ENCODE peak calls at places on chromosome 9, in six cellular contexts. One of them, this sample, is unnamed.

GRCh38 chr9:33620738-33621439 is 96.8 kb downstream of the ANKRD18B start:
- DNase-seq in tibial nerve: no peak
- DNase-seq in IMR-90: peak; percentile 84
- DNase-seq in HepG2: no peak
- DNase-seq in A549: peak; percentile 23
- DNase-seq in stomach: no peak
- DNase-seq in this sample: no peak

GRCh38 chr9:1495684-1496083 is 445.5 kb downstream of the DMRT2 start:
- DNase-seq in tibial nerve: no peak
- DNase-seq in IMR-90: no peak
- DNase-seq in HepG2: no peak
- DNase-seq in A549: no peak
- DNase-seq in stomach: no peak
- DNase-seq in this sample: no peak

GRCh38 chr9:36437790-36438189 is 37.7 kb upstream of the RNF38 start:
- DNase-seq in tibial nerve: no peak
- DNase-seq in IMR-90: no peak
- DNase-seq in HepG2: no peak
- DNase-seq in A549: no peak
- DNase-seq in stomach: no peak
- DNase-seq in this sample: no peak

GRCh38 chr9:114448706-114449105 is 56.6 kb downstream of the WHRN start:
- DNase-seq in tibial nerve: no peak
- DNase-seq in IMR-90: peak; percentile 18
- DNase-seq in HepG2: no peak
- DNase-seq in A549: no peak
- DNase-seq in stomach: no peak
- DNase-seq in this sample: no peak

GRCh38 chr9:109781086-109781485 is 1.1 kb downstream of the PALM2AKAP2 start:
- DNase-seq in tibial nerve: no peak
- DNase-seq in IMR-90: no peak
- DNase-seq in HepG2: no peak
- DNase-seq in A549: no peak
- DNase-seq in stomach: no peak
- DNase-seq in this sample: no peak

GRCh38 chr9:130542457-130543228 is 36.7 kb upstream of the FUBP3 start:
- DNase-seq in tibial nerve: no peak
- DNase-seq in IMR-90: no peak
- DNase-seq in HepG2: no peak
- DNase-seq in A549: peak; percentile 18
- DNase-seq in stomach: no peak
- DNase-seq in this sample: no peak

GRCh38 chr9:114029311-114030170 is 48.6 kb downstream of the AMBP start:
- DNase-seq in tibial nerve: no peak
- DNase-seq in IMR-90: no peak
- DNase-seq in HepG2: no peak
- DNase-seq in A549: no peak
- DNase-seq in stomach: no peak
- DNase-seq in this sample: no peak

GRCh38 chr9:127708952-127709587 is 2.3 kb downstream of the CFAP157 start:
- DNase-seq in tibial nerve: no peak
- DNase-seq in IMR-90: no peak
- DNase-seq in HepG2: no peak
- DNase-seq in A549: no peak
- DNase-seq in stomach: no peak
- DNase-seq in this sample: no peak

GRCh38 chr9:4106744-4107143 is 193.1 kb downstream of the GLIS3 start:
- DNase-seq in tibial nerve: no peak
- DNase-seq in IMR-90: peak; percentile 58
- DNase-seq in HepG2: no peak
- DNase-seq in A549: no peak
- DNase-seq in stomach: no peak
- DNase-seq in this sample: no peak

GRCh38 chr9:84411647-84412267 is 71.2 kb upstream of the SLC28A3 start:
- DNase-seq in tibial nerve: no peak
- DNase-seq in IMR-90: no peak
- DNase-seq in HepG2: no peak
- DNase-seq in A549: no peak
- DNase-seq in stomach: no peak
- DNase-seq in this sample: no peak

GRCh38 chr9:117121331-117121730 is 293.5 kb downstream of the ASTN2 start:
- DNase-seq in tibial nerve: no peak
- DNase-seq in IMR-90: no peak
- DNase-seq in HepG2: no peak
- DNase-seq in A549: no peak
- DNase-seq in stomach: peak; percentile 27
- DNase-seq in this sample: no peak

GRCh38 chr9:69004836-69005235 is 9.1 kb downstream of the PRKACG start:
- DNase-seq in tibial nerve: no peak
- DNase-seq in IMR-90: peak; percentile 5
- DNase-seq in HepG2: no peak
- DNase-seq in A549: no peak
- DNase-seq in stomach: no peak
- DNase-seq in this sample: no peak

GRCh38 chr9:83342731-83343130 is 195.5 kb downstream of the FRMD3 start:
- DNase-seq in tibial nerve: no peak
- DNase-seq in IMR-90: no peak
- DNase-seq in HepG2: no peak
- DNase-seq in A549: no peak
- DNase-seq in stomach: no peak
- DNase-seq in this sample: no peak

GRCh38 chr9:108550111-108550510 is 305.7 kb downstream of the ACTL7B start:
- DNase-seq in tibial nerve: no peak
- DNase-seq in IMR-90: no peak
- DNase-seq in HepG2: no peak
- DNase-seq in A549: no peak
- DNase-seq in stomach: no peak
- DNase-seq in this sample: no peak

GRCh38 chr9:114413909-114414308 is 26.1 kb upstream of the AKNA start:
- DNase-seq in tibial nerve: no peak
- DNase-seq in IMR-90: peak; percentile 88
- DNase-seq in HepG2: no peak
- DNase-seq in A549: no peak
- DNase-seq in stomach: no peak
- DNase-seq in this sample: peak; percentile 50

GRCh38 chr9:16710888-16711287 is 159.6 kb downstream of the BNC2 start:
- DNase-seq in tibial nerve: no peak
- DNase-seq in IMR-90: no peak
- DNase-seq in HepG2: no peak
- DNase-seq in A549: no peak
- DNase-seq in stomach: no peak
- DNase-seq in this sample: no peak

GRCh38 chr9:91182429-91182828 is 179.3 kb downstream of the AUH start:
- DNase-seq in tibial nerve: no peak
- DNase-seq in IMR-90: no peak
- DNase-seq in HepG2: peak; percentile 71
- DNase-seq in A549: peak; percentile 54
- DNase-seq in stomach: peak; percentile 26
- DNase-seq in this sample: no peak

GRCh38 chr9:131714161-131714646 is 25.7 kb downstream of the RAPGEF1 start:
- DNase-seq in tibial nerve: no peak
- DNase-seq in IMR-90: peak; percentile 91
- DNase-seq in HepG2: no peak
- DNase-seq in A549: peak; percentile 61
- DNase-seq in stomach: peak; percentile 73
- DNase-seq in this sample: peak; percentile 29

GRCh38 chr9:75200892-75201470 is 112.7 kb downstream of the OSTF1 start:
- DNase-seq in tibial nerve: no peak
- DNase-seq in IMR-90: peak; percentile 49
- DNase-seq in HepG2: peak; percentile 47
- DNase-seq in A549: peak; percentile 61
- DNase-seq in stomach: no peak
- DNase-seq in this sample: no peak

GRCh38 chr9:99126312-99126711 is 21.4 kb downstream of the TGFBR1 start:
- DNase-seq in tibial nerve: no peak
- DNase-seq in IMR-90: peak; percentile 46
- DNase-seq in HepG2: no peak
- DNase-seq in A549: no peak
- DNase-seq in stomach: no peak
- DNase-seq in this sample: no peak

GRCh38 chr9:119026120-119026519 is 343.1 kb downstream of the BRINP1 start:
- DNase-seq in tibial nerve: no peak
- DNase-seq in IMR-90: no peak
- DNase-seq in HepG2: no peak
- DNase-seq in A549: no peak
- DNase-seq in stomach: no peak
- DNase-seq in this sample: peak; percentile 42

GRCh38 chr9:132802121-132802795 is 75.8 kb downstream of the AK8 start:
- DNase-seq in tibial nerve: no peak
- DNase-seq in IMR-90: no peak
- DNase-seq in HepG2: no peak
- DNase-seq in A549: no peak
- DNase-seq in stomach: no peak
- DNase-seq in this sample: no peak

GRCh38 chr9:16964228-16964627 is 93.8 kb upstream of the BNC2 start:
- DNase-seq in tibial nerve: no peak
- DNase-seq in IMR-90: peak; percentile 100
- DNase-seq in HepG2: no peak
- DNase-seq in A549: no peak
- DNase-seq in stomach: no peak
- DNase-seq in this sample: no peak

GRCh38 chr9:129514497-129514867 is 106.4 kb downstream of the C9orf50 start:
- DNase-seq in tibial nerve: no peak
- DNase-seq in IMR-90: no peak
- DNase-seq in HepG2: no peak
- DNase-seq in A549: no peak
- DNase-seq in stomach: no peak
- DNase-seq in this sample: no peak
- H3K9me3 ChIP-seq in tibial nerve: peaks cover 38% of the 10 kb centered on the region
- H3K9me3 ChIP-seq in IMR-90: peaks cover 57% of the 10 kb centered on the region
- H3K9me3 ChIP-seq in HepG2: peaks cover 29% of the 10 kb centered on the region
- H3K9me3 ChIP-seq in A549: peaks cover 82% of the 10 kb centered on the region
- H3K9me3 ChIP-seq in stomach: peaks cover 45% of the 10 kb centered on the region
- H3K9me3 ChIP-seq in this sample: peaks cover 3% of the 10 kb centered on the region

GRCh38 chr9:123107639-123108285 is 74.3 kb downstream of the GPR21 start:
- DNase-seq in tibial nerve: no peak
- DNase-seq in IMR-90: no peak
- DNase-seq in HepG2: no peak
- DNase-seq in A549: no peak
- DNase-seq in stomach: no peak
- DNase-seq in this sample: no peak

GRCh38 chr9:123108976-123109375 is 75.5 kb downstream of the GPR21 start:
- DNase-seq in tibial nerve: no peak
- DNase-seq in IMR-90: no peak
- DNase-seq in HepG2: no peak
- DNase-seq in A549: no peak
- DNase-seq in stomach: no peak
- DNase-seq in this sample: no peak

GRCh38 chr9:123111977-123112869 is 78.8 kb downstream of the GPR21 start:
- DNase-seq in tibial nerve: no peak
- DNase-seq in IMR-90: no peak
- DNase-seq in HepG2: no peak
- DNase-seq in A549: no peak
- DNase-seq in stomach: peak; percentile 53
- DNase-seq in this sample: no peak

GRCh38 chr9:123111427-123111826 is 78.0 kb downstream of the GPR21 start:
- DNase-seq in tibial nerve: no peak
- DNase-seq in IMR-90: no peak
- DNase-seq in HepG2: no peak
- DNase-seq in A549: no peak
- DNase-seq in stomach: peak; percentile 38
- DNase-seq in this sample: no peak

DNA sequence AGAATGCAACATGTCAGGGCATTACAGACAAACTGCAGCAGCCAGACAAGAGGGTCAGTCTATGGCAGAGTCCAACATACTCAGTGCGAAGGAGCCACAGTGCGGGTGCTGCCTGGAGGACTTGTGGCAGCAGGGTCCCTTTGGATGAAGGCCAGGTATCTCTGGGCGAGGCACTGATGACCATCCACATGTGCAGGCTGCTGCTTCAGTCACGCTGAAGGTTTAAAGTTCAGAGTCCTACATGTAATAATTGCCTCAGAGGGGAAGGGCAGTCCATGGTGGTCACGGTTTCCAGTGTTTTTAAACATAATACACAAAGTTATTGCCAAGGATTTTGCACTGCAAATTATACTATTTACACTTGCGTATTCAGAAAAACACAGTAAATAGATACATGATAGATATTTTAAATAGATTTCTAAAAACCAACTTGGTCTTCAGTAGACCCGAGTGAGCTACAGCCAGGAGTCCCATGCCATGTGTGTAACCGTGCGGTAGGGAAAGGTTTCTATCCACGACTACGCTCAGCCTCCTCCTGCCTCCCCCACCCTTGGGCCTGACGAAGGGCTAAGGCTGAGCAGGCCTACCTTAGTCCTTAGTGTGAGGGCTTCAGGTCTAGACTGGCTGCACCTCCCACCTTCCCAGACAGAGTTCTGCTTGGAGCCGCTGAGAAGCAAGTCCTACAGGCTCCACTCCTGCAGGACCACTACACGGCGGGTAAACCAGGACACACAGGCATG is 76.2 kb downstream of the GPR21 start:
- DNase-seq in tibial nerve: no peak
- DNase-seq in IMR-90: no peak
- DNase-seq in HepG2: peak; percentile 81
- DNase-seq in A549: no peak
- DNase-seq in stomach: no peak
- DNase-seq in this sample: no peak
- TF ChIP-seq POLR2A in tibial nerve: no peak
- TF ChIP-seq POLR2A in IMR-90: no peak
- TF ChIP-seq POLR2A in HepG2: no peak
- TF ChIP-seq POLR2A in A549: no peak
- TF ChIP-seq POLR2A in stomach: no peak
- TF ChIP-seq POLR2A in this sample: no peak

GRCh38 chr9:224540-225520 is 10.2 kb downstream of the DOCK8 start:
- DNase-seq in tibial nerve: no peak
- DNase-seq in IMR-90: no peak
- DNase-seq in HepG2: peak; percentile 26
- DNase-seq in A549: peak; percentile 22
- DNase-seq in stomach: no peak
- DNase-seq in this sample: no peak
- H3K4me3 ChIP-seq in tibial nerve: no peak overlapping the region
- H3K4me3 ChIP-seq in IMR-90: no peak overlapping the region
- H3K4me3 ChIP-seq in HepG2: no peak overlapping the region
- H3K4me3 ChIP-seq in A549: no peak overlapping the region
- H3K4me3 ChIP-seq in stomach: no peak overlapping the region
- H3K4me3 ChIP-seq in this sample: no peak overlapping the region

GRCh38 chr9:15444141-15444540 is 21.5 kb downstream of the SNAPC3 start:
- DNase-seq in tibial nerve: no peak
- DNase-seq in IMR-90: no peak
- DNase-seq in HepG2: no peak
- DNase-seq in A549: no peak
- DNase-seq in stomach: no peak
- DNase-seq in this sample: no peak

GRCh38 chr9:15433661-15434060 is 11.0 kb downstream of the SNAPC3 start:
- DNase-seq in tibial nerve: no peak
- DNase-seq in IMR-90: no peak
- DNase-seq in HepG2: no peak
- DNase-seq in A549: no peak
- DNase-seq in stomach: no peak
- DNase-seq in this sample: no peak

DNA sequence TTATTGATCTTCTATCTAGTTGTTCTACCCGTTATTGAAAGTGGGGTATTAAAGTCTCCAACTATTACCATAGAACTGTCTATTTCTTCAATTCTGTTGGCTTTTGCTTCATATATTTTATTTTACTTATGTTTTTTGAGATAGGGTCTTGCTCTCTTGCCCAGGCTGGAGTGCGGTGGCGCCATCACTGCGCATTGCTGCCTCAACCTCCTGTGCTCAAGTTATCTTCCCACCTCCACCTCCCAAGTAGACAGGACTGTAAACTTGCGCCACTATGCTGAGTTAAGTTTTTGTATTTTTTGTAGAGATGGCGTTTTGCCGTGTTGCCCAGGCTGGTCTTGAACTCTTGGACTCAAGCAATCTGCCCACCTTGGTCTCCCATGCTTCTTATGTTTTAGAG is 16.2 kb downstream of the SNAPC3 start:
- DNase-seq in tibial nerve: no peak
- DNase-seq in IMR-90: no peak
- DNase-seq in HepG2: no peak
- DNase-seq in A549: no peak
- DNase-seq in stomach: no peak
- DNase-seq in this sample: no peak
- H3K9me3 ChIP-seq in tibial nerve: no peaks in the 10 kb centered on the region
- H3K9me3 ChIP-seq in IMR-90: no peaks in the 10 kb centered on the region
- H3K9me3 ChIP-seq in HepG2: no peaks in the 10 kb centered on the region
- H3K9me3 ChIP-seq in A549: no peaks in the 10 kb centered on the region
- H3K9me3 ChIP-seq in stomach: no peaks in the 10 kb centered on the region
- H3K9me3 ChIP-seq in this sample: no peaks in the 10 kb centered on the region